ENCODE peak calls at places on chromosome 9, in nine cellular contexts. U is skeletal muscle cell, X is AG08395, M is NCI-H2081, O is heart left ventricle, F is nucleus accumbens, C is glutamatergic neuron, Z is hippocampal formation, K is cardiac fibroblast. N is an unnamed sample.

GRCh38 chr9:22160235-22160634 is 151.1 kb upstream of the CDKN2B start:
- DNase-seq in C (no peak), M (no peak), X (peak), O (no peak), Z (no peak), U (no peak), K (no peak), F (no peak), N (no peak)

GRCh38 chr9:98368366-98369065 is 113.1 kb upstream of the TBC1D2 start:
- DNase-seq in U (no peak), O (no peak), Z (no peak), K (peak), M (no peak), X (no peak), C (no peak), F (no peak), N (no peak)

GRCh38 chr9:131630206-131630831 is 85.0 kb downstream of the PRRT1B start:
- DNase-seq in O (no peak), F (no peak), Z (no peak), M (no peak), X (no peak), K (no peak), U (no peak), C (no peak), N (no peak)

GRCh38 chr9:37967272-37967581 is 63.3 kb upstream of the SLC25A51 start:
- DNase-seq in Z (no peak), U (no peak), M (no peak), F (no peak), X (no peak), C (no peak), O (no peak), K (no peak), N (no peak)

GRCh38 chr9:99660191-99660636 is 161.5 kb upstream of the NR4A3 start:
- DNase-seq in C (no peak), F (no peak), U (no peak), K (no peak), O (peak), X (no peak), M (no peak), Z (peak), N (peak)

GRCh38 chr9:9754186-9754585 is 858.6 kb downstream of the PTPRD start:
- DNase-seq in K (no peak), U (no peak), X (no peak), M (no peak), F (no peak), C (no peak), O (no peak), Z (no peak), N (no peak)

GRCh38 chr9:13292782-13293181 is 13.3 kb upstream of the MPDZ start:
- DNase-seq in M (no peak), O (no peak), Z (no peak), C (no peak), K (no peak), F (no peak), X (no peak), U (no peak), N (no peak)

GRCh38 chr9:106953166-106953565 is 90.2 kb downstream of the ZNF462 start:
- DNase-seq in K (peak), O (no peak), X (peak), F (no peak), M (no peak), Z (no peak), C (no peak), U (peak), N (no peak)

GRCh38 chr9:95499847-95500246 is 16.9 kb downstream of the PTCH1 start:
- DNase-seq in C (no peak), X (no peak), M (no peak), O (no peak), K (no peak), U (no peak), F (no peak), Z (no peak), N (no peak)

GRCh38 chr9:113148377-113148715 is 2.5 kb upstream of the SLC31A2 start:
- DNase-seq in M (no peak), K (no peak), O (no peak), C (no peak), Z (no peak), F (no peak), U (no peak), X (no peak), N (no peak)

GRCh38 chr9:129347323-129348120 is 169.5 kb upstream of the IER5L start:
- DNase-seq in O (no peak), U (no peak), M (no peak), F (no peak), K (peak), Z (no peak), X (peak), C (no peak), N (no peak)

GRCh38 chr9:71793386-71794105 is 25.2 kb upstream of the CEMIP2 start:
- DNase-seq in F (no peak), Z (no peak), M (no peak), C (no peak), U (no peak), O (no peak), K (peak), X (peak), N (no peak)

GRCh38 chr9:133274236-133275104 is 531 bp downstream of the ABO start:
- DNase-seq in U (no peak), X (no peak), M (no peak), C (no peak), Z (no peak), F (no peak), O (no peak), K (no peak), N (no peak)

GRCh38 chr9:122120672-122121071 is 27.6 kb upstream of the TTLL11 start:
- DNase-seq in M (no peak), K (no peak), O (no peak), X (no peak), U (no peak), F (no peak), Z (no peak), C (no peak), N (no peak)

GRCh38 chr9:93108301-93109041 is 12.5 kb downstream of the CARD19 start:
- DNase-seq in Z (no peak), X (no peak), M (no peak), K (no peak), U (no peak), O (no peak), C (peak), F (no peak), N (no peak)

GRCh38 chr9:107094370-107094769 is 188.7 kb upstream of the RAD23B start:
- DNase-seq in F (no peak), C (no peak), X (no peak), Z (no peak), K (no peak), M (no peak), O (no peak), U (no peak), N (no peak)

GRCh38 chr9:94681508-94681907 is 42.2 kb upstream of the FBP1 start:
- DNase-seq in M (peak), K (peak), C (peak), X (peak), Z (peak), O (peak), F (peak), U (no peak), N (peak)

GRCh38 chr9:108606408-108606807 is 249.4 kb downstream of the ACTL7B start:
- DNase-seq in C (no peak), X (no peak), U (no peak), O (no peak), K (peak), M (no peak), Z (no peak), F (no peak), N (no peak)

GRCh38 chr9:135077497-135078200 is 9.8 kb upstream of the OLFM1 start:
- DNase-seq in X (peak), M (no peak), U (no peak), Z (no peak), O (peak), F (no peak), C (peak), K (peak), N (no peak)

GRCh38 chr9:6993531-6993930 is 235.8 kb downstream of the KDM4C start:
- DNase-seq in Z (no peak), U (no peak), M (no peak), X (no peak), C (no peak), F (no peak), K (no peak), O (no peak), N (no peak)

GRCh38 chr9:21295992-21296391 is 9.1 kb downstream of the IFNA5 start:
- DNase-seq in F (no peak), U (no peak), K (no peak), X (no peak), C (no peak), O (no peak), Z (no peak), M (no peak), N (no peak)

GRCh38 chr9:97599447-97599846 is 33.7 kb downstream of the TSTD2 start:
- DNase-seq in M (no peak), F (no peak), Z (no peak), X (no peak), K (no peak), C (no peak), U (no peak), O (no peak), N (no peak)

GRCh38 chr9:121279841-121280388 is 12.0 kb downstream of the GSN start:
- DNase-seq in C (no peak), Z (no peak), O (no peak), U (no peak), F (no peak), M (no peak), X (no peak), K (no peak), N (no peak)

GRCh38 chr9:123957731-123958130 is 27.8 kb upstream of the DENND1A start:
- DNase-seq in Z (no peak), U (no peak), F (no peak), X (no peak), O (no peak), M (no peak), K (no peak), C (no peak), N (no peak)

GRCh38 chr9:5786370-5787127 is 46.4 kb downstream of the ERMP1 start:
- DNase-seq in M (no peak), X (no peak), O (no peak), Z (peak), U (no peak), K (no peak), F (no peak), C (no peak), N (peak)

GRCh38 chr9:93673271-93673843 is 97.0 kb downstream of the PHF2 start:
- DNase-seq in X (peak), O (peak), Z (no peak), K (peak), F (no peak), U (no peak), M (no peak), C (no peak), N (no peak)